ENCODE peak calls at places on chromosomes 4 and X, in four cellular contexts. L is cardiac fibroblast, X is HFFc6, R is Peyer's patch. A is an unnamed sample.

GRCh38 chr4:130985371-130985770 is 1889.4 kb downstream of the C4orf33 start:
- DNase-seq in L (no peak), X (no peak), R (no peak), A (no peak)

GRCh38 chr4:1172971-1173757 is 781 bp upstream of the SPON2 start:
- DNase-seq in L (peak), X (peak), R (no peak), A (no peak)

GRCh38 chr4:58274553-58274952 is 1164.4 kb upstream of the IGFBP7 start:
- DNase-seq in L (no peak), X (no peak), R (no peak), A (no peak)

GRCh38 chrX:110421499-110422455 is 63.1 kb downstream of the RTL9 start:
- DNase-seq in L (no peak), X (no peak), R (no peak), A (no peak)

GRCh38 chr4:154984148-154984547 is 203.1 kb downstream of the RBM46 start:
- DNase-seq in L (no peak), X (no peak), R (no peak), A (no peak)

GRCh38 chrX:71103110-71103983 is 3.2 kb downstream of the CXorf65 start:
- DNase-seq in L (no peak), X (no peak), R (peak), A (peak)

GRCh38 chr4:83618991-83619390 is 83.1 kb downstream of the GPAT3 start:
- DNase-seq in L (peak), X (peak), R (peak), A (no peak)

GRCh38 chrX:141732031-141732430 is 33.5 kb upstream of the SPANXD start:
- DNase-seq in L (no peak), X (no peak), R (no peak), A (no peak)

GRCh38 chr4:175238827-175239517 is 320.8 kb downstream of the ADAM29 start:
- DNase-seq in L (no peak), X (no peak), R (no peak), A (no peak)

GRCh38 chr4:177220376-177220775 is 89.3 kb upstream of the NEIL3 start:
- DNase-seq in L (peak), X (peak), R (no peak), A (no peak)

GRCh38 chr4:154615211-154615610 is 2.8 kb upstream of the FGG start:
- DNase-seq in L (no peak), X (no peak), R (no peak), A (no peak)

GRCh38 chrX:155056877-155057792 is 13.8 kb downstream of the CMC4 start:
- DNase-seq in L (peak), X (peak), R (peak), A (peak)

GRCh38 chrX:42290608-42291007 is 367.3 kb upstream of the CASK start:
- DNase-seq in L (peak), X (no peak), R (no peak), A (no peak)

GRCh38 chrX:15877380-15877779 is 22.8 kb upstream of the AP1S2 start:
- DNase-seq in L (peak), X (no peak), R (no peak), A (no peak)

GRCh38 chr4:38675167-38676121 is 11.4 kb downstream of the KLF3 start:
- DNase-seq in L (peak), X (peak), R (peak), A (peak)

GRCh38 chr4:3484057-3484973 is 21.2 kb downstream of the DOK7 start:
- DNase-seq in L (no peak), X (no peak), R (peak), A (no peak)

GRCh38 chr4:117429506-117429905 is 344.1 kb upstream of the TRAM1L1 start:
- DNase-seq in L (no peak), X (no peak), R (no peak), A (no peak)

GRCh38 chr4:119300072-119300387 is 21.9 kb downstream of the FABP2 start:
- DNase-seq in L (peak), X (peak), R (peak), A (peak)

GRCh38 chrX:41303013-41303412 is 30.9 kb upstream of the DDX3X start:
- DNase-seq in L (no peak), X (no peak), R (no peak), A (no peak)

GRCh38 chr4:148163011-148163410 is 279.2 kb downstream of the NR3C2 start:
- DNase-seq in L (no peak), X (no peak), R (no peak), A (no peak)

GRCh38 chr4:181796502-181796901 is 446.7 kb upstream of the TENM3 start:
- DNase-seq in L (peak), X (no peak), R (no peak), A (no peak)

GRCh38 chrX:74449322-74449936 is 28.1 kb downstream of the SLC16A2 start:
- DNase-seq in L (no peak), X (no peak), R (no peak), A (no peak)

GRCh38 chrX:120604359-120604782 is 470 bp downstream of the MCTS1 start:
- DNase-seq in L (peak), X (peak), R (peak), A (no peak)

GRCh38 chrX:140475025-140475424 is 29.8 kb downstream of the SOX3 start:
- DNase-seq in L (no peak), X (no peak), R (no peak), A (no peak)

GRCh38 chr4:97548186-97548585 is 595.1 kb downstream of the STPG2 start:
- DNase-seq in L (no peak), X (no peak), R (no peak), A (no peak)
- TF ChIP-seq CTCF in L (no peak), X (no peak), R (no peak), A (no peak)

GRCh38 chr4:123477804-123478209 is 81.2 kb downstream of the SPRY1 start:
- DNase-seq in L (peak), X (no peak), R (peak), A (no peak)
- TF ChIP-seq CTCF in L (no peak), X (no peak), R (no peak), A (no peak)

GRCh38 chrX:130091976-130092522 is 18.2 kb downstream of the ELF4 start:
- DNase-seq in L (no peak), X (no peak), R (peak), A (no peak)
- TF ChIP-seq CTCF in L (no peak), X (no peak), R (peak), A (no peak)

GRCh38 chr4:156294577-156294976 is 340.9 kb upstream of the CTSO start:
- DNase-seq in L (peak), X (peak), R (no peak), A (no peak)
- TF ChIP-seq CTCF in L (peak), X (peak), R (no peak), A (peak)

DNA sequence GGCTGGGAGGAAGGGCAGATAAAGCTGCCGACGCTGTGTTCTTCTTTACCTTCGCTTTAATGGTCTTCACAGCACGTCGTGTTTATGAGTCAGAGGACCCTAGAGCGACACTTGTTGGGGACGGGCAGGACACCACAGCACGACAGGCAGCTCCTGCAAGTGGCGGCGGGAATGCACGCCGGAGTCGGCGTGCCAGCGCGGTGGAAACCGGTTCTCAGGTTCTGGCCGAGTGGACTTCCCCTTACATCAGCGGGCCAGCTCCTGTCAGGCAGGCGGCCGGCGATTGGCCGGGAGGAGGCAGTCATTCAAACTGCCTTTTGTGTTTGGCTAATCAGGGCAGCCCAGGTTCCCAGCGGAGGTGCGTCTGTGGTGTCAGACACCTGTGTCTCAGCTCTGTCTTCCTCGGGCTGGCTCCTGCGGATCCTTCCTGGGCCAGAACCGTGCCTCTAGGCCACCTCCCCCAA is 150.9 kb downstream of the SHROOM3 start:
- DNase-seq in L (peak), X (no peak), R (peak), A (peak)
- TF ChIP-seq CTCF in L (peak), X (no peak), R (peak), A (no peak)

DNA sequence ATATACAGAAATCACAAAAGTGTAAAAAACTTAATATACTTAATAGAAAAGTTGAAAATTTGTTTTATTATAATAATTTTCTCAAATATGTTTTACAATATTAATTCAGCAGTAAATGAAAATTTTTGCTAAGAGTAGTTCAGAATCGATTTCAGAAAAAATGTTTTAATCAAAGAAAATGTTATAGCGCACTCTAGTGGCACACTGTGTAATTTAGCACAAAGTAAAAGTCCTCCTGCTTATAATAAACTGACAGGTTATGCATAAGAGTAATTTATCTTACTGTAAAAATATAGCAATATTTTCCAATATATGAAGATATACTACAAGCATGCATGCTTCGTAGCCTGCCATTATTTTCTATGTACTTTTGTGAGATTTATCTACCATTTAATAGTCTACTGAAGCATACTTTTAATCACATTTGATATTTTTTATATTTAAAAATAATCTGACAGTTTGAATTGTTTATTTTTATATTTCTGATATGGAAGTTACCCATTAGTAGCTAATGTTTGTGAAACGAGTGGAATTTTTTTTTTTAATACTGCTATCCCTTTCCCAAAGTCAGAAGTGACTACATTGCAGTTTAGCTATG is 217.9 kb upstream of the KLHL4 start:
- DNase-seq in L (peak), X (no peak), R (no peak), A (peak)
- TF ChIP-seq CTCF in L (peak), X (peak), R (peak), A (peak)

GRCh38 chr4:56656346-56656643 is 24.8 kb downstream of the HOPX start:
- DNase-seq in L (no peak), X (no peak), R (peak), A (peak)
- TF ChIP-seq CTCF in L (no peak), X (no peak), R (peak), A (no peak)

GRCh38 chr4:151674804-151675290 is 86.0 kb downstream of the GATB start:
- DNase-seq in L (peak), X (no peak), R (no peak), A (peak)
- TF ChIP-seq CTCF in L (no peak), X (no peak), R (peak), A (no peak)

A was measured in nephron progenitor cell.